ENCODE peak calls at places on chromosomes 3 and 15, in five cellular contexts. One of them, this sample, is unnamed.

GRCh38 chr3:141334627-141335250 is 33.6 kb upstream of the ZBTB38 start:
- DNase-seq in uterus: no peak
- DNase-seq in fibroblast of lung: no peak
- DNase-seq in AG09309: no peak
- DNase-seq in HFFc6: no peak
- DNase-seq in this sample: no peak

GRCh38 chr3:46736006-46736872 is 18.6 kb upstream of the PRSS50 start:
- DNase-seq in fibroblast of lung: no peak
- DNase-seq in uterus: no peak
- DNase-seq in HFFc6: no peak
- DNase-seq in AG09309: no peak
- DNase-seq in this sample: no peak

GRCh38 chr3:30289751-30290150 is 316.6 kb upstream of the TGFBR2 start:
- DNase-seq in fibroblast of lung: no peak
- DNase-seq in uterus: no peak
- DNase-seq in HFFc6: no peak
- DNase-seq in AG09309: no peak
- DNase-seq in this sample: no peak

GRCh38 chr3:45604596-45604995 is 10.0 kb downstream of the LIMD1 start:
- DNase-seq in fibroblast of lung: no peak
- DNase-seq in uterus: no peak
- DNase-seq in HFFc6: no peak
- DNase-seq in AG09309: no peak
- DNase-seq in this sample: no peak

GRCh38 chr3:197494366-197495058 is 61.3 kb downstream of the BDH1 start:
- DNase-seq in fibroblast of lung: peak
- DNase-seq in HFFc6: no peak
- DNase-seq in AG09309: no peak
- DNase-seq in uterus: no peak
- DNase-seq in this sample: no peak

GRCh38 chr3:145197051-145197562 is 963.9 kb downstream of the PLOD2 start:
- DNase-seq in AG09309: no peak
- DNase-seq in HFFc6: no peak
- DNase-seq in uterus: no peak
- DNase-seq in fibroblast of lung: no peak
- DNase-seq in this sample: no peak

GRCh38 chr3:105187340-105187739 is 179.4 kb upstream of the ALCAM start:
- DNase-seq in AG09309: no peak
- DNase-seq in fibroblast of lung: no peak
- DNase-seq in uterus: no peak
- DNase-seq in HFFc6: no peak
- DNase-seq in this sample: no peak

GRCh38 chr3:172323894-172324590 is 124.2 kb downstream of the GHSR start:
- DNase-seq in fibroblast of lung: peak
- DNase-seq in AG09309: no peak
- DNase-seq in HFFc6: no peak
- DNase-seq in uterus: peak
- DNase-seq in this sample: no peak

GRCh38 chr3:195524171-195524896 is 18.8 kb downstream of the PPP1R2 start:
- DNase-seq in fibroblast of lung: no peak
- DNase-seq in uterus: no peak
- DNase-seq in AG09309: no peak
- DNase-seq in HFFc6: no peak
- DNase-seq in this sample: no peak

GRCh38 chr15:75200765-75201608 is 695 bp upstream of the C15orf39 start:
- DNase-seq in fibroblast of lung: peak
- DNase-seq in AG09309: no peak
- DNase-seq in uterus: peak
- DNase-seq in HFFc6: no peak
- DNase-seq in this sample: no peak

GRCh38 chr3:35635931-35636683 is 3.2 kb upstream of the ARPP21 start:
- DNase-seq in AG09309: no peak
- DNase-seq in HFFc6: no peak
- DNase-seq in uterus: no peak
- DNase-seq in fibroblast of lung: no peak
- DNase-seq in this sample: no peak

GRCh38 chr3:188722963-188723362 is 448.8 kb upstream of the TPRG1 start:
- DNase-seq in uterus: no peak
- DNase-seq in fibroblast of lung: no peak
- DNase-seq in AG09309: no peak
- DNase-seq in HFFc6: no peak
- DNase-seq in this sample: no peak

GRCh38 chr3:189771842-189772494 is 140.8 kb downstream of the TP63 start:
- DNase-seq in fibroblast of lung: peak
- DNase-seq in AG09309: no peak
- DNase-seq in HFFc6: no peak
- DNase-seq in uterus: no peak
- DNase-seq in this sample: no peak

GRCh38 chr15:47460775-47461174 is 256.5 kb upstream of the SEMA6D start:
- DNase-seq in uterus: no peak
- DNase-seq in fibroblast of lung: no peak
- DNase-seq in HFFc6: no peak
- DNase-seq in AG09309: no peak
- DNase-seq in this sample: no peak

GRCh38 chr3:13192471-13193213 is 119.4 kb upstream of the IQSEC1 start:
- DNase-seq in uterus: no peak
- DNase-seq in fibroblast of lung: no peak
- DNase-seq in HFFc6: peak
- DNase-seq in AG09309: no peak
- DNase-seq in this sample: no peak

GRCh38 chr3:13039286-13039896 is 33.8 kb downstream of the IQSEC1 start:
- DNase-seq in fibroblast of lung: peak
- DNase-seq in HFFc6: no peak
- DNase-seq in uterus: no peak
- DNase-seq in AG09309: no peak
- DNase-seq in this sample: no peak

GRCh38 chr15:94972314-94972713 is 741.0 kb downstream of the MCTP2 start:
- DNase-seq in fibroblast of lung: peak
- DNase-seq in HFFc6: no peak
- DNase-seq in uterus: no peak
- DNase-seq in AG09309: no peak
- DNase-seq in this sample: no peak

GRCh38 chr3:47455806-47456452 is 19.8 kb downstream of the SCAP start:
- DNase-seq in HFFc6: no peak
- DNase-seq in uterus: no peak
- DNase-seq in fibroblast of lung: no peak
- DNase-seq in AG09309: no peak
- DNase-seq in this sample: no peak

GRCh38 chr15:57231559-57231958 is 144.7 kb upstream of the CGNL1 start:
- DNase-seq in fibroblast of lung: no peak
- DNase-seq in HFFc6: no peak
- DNase-seq in uterus: no peak
- DNase-seq in AG09309: no peak
- DNase-seq in this sample: no peak

GRCh38 chr15:66294932-66295235 is 1.5 kb downstream of the DIS3L start:
- DNase-seq in fibroblast of lung: peak
- DNase-seq in AG09309: no peak
- DNase-seq in HFFc6: peak
- DNase-seq in uterus: no peak
- DNase-seq in this sample: no peak

GRCh38 chr3:120742198-120743080 is at the start of the genes GTF2E1 and RABL3:
- DNase-seq in AG09309: peak
- DNase-seq in uterus: peak
- DNase-seq in fibroblast of lung: peak
- DNase-seq in HFFc6: peak
- DNase-seq in this sample: peak

GRCh38 chr15:69920232-69920631 is 177.5 kb downstream of the TLE3 start:
- DNase-seq in fibroblast of lung: no peak
- DNase-seq in AG09309: no peak
- DNase-seq in HFFc6: no peak
- DNase-seq in uterus: no peak
- DNase-seq in this sample: no peak

GRCh38 chr3:71421820-71422566 is 161.5 kb downstream of the FOXP1 start:
- DNase-seq in AG09309: no peak
- DNase-seq in HFFc6: no peak
- DNase-seq in fibroblast of lung: no peak
- DNase-seq in uterus: no peak
- DNase-seq in this sample: no peak

GRCh38 chr15:55522741-55523450 is 14.9 kb upstream of the DNAAF4 start:
- DNase-seq in AG09309: no peak
- DNase-seq in fibroblast of lung: no peak
- DNase-seq in HFFc6: no peak
- DNase-seq in uterus: no peak
- DNase-seq in this sample: no peak

GRCh38 chr15:55518009-55518408 is 10.0 kb upstream of the DNAAF4 start:
- DNase-seq in HFFc6: no peak
- DNase-seq in uterus: no peak
- DNase-seq in fibroblast of lung: no peak
- DNase-seq in AG09309: no peak
- DNase-seq in this sample: no peak

GRCh38 chr15:55514414-55514850 is 6.4 kb upstream of the DNAAF4 start:
- DNase-seq in HFFc6: no peak
- DNase-seq in fibroblast of lung: no peak
- DNase-seq in AG09309: no peak
- DNase-seq in uterus: no peak
- DNase-seq in this sample: no peak

GRCh38 chr15:55515991-55516776 is 8.2 kb upstream of the DNAAF4 start:
- DNase-seq in HFFc6: no peak
- DNase-seq in fibroblast of lung: no peak
- DNase-seq in AG09309: no peak
- DNase-seq in uterus: no peak
- DNase-seq in this sample: no peak

GRCh38 chr15:55518641-55519040 is 10.6 kb upstream of the DNAAF4 start:
- DNase-seq in AG09309: no peak
- DNase-seq in fibroblast of lung: no peak
- DNase-seq in uterus: no peak
- DNase-seq in HFFc6: no peak
- DNase-seq in this sample: no peak
- TF ChIP-seq CTCF in AG09309: peak
- TF ChIP-seq CTCF in fibroblast of lung: peak
- TF ChIP-seq CTCF in uterus: no peak
- TF ChIP-seq CTCF in HFFc6: peak
- TF ChIP-seq CTCF in this sample: no peak

DNA sequence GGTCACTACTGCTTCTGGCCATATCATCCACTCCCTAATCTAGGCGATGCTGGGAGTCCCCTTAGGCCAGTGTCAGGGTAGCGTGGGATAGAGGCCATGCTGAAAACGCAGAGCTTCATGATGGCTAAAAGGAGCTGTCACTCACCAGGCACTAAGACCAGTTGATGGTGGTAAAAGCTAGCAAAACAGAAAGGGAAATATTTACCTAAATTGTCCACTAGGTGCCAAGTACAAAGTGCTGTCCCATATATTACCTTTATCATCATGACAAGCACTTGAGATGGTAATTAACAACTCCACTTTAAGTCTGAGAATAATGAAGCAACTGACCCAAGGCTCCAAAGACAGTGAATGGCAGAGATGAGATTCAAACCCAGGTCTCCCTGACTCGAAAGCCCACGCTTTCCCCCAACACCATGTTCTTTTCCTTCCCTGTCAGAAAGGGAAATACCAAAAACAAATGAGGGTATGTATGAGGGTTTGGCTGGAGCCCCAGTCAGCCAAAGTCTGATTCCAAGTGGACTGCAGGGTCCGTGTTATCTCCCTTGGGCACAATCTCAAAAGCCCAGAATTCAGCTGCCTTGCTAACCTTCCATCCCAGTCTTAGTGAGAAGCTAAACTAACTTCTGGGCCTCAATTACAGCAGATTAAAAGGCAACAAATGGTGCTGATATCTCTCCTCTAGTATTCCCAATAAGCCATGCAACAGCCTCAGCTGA is 84.7 kb downstream of the RBPMS2 start:
- DNase-seq in AG09309: no peak
- DNase-seq in fibroblast of lung: no peak
- DNase-seq in uterus: no peak
- DNase-seq in HFFc6: no peak
- DNase-seq in this sample: no peak
- TF ChIP-seq CTCF in AG09309: no peak
- TF ChIP-seq CTCF in fibroblast of lung: no peak
- TF ChIP-seq CTCF in uterus: no peak
- TF ChIP-seq CTCF in HFFc6: peak
- TF ChIP-seq CTCF in this sample: no peak

GRCh38 chr15:77659350-77660321 is 26.9 kb upstream of the LINGO1 start:
- DNase-seq in fibroblast of lung: peak
- DNase-seq in uterus: no peak
- DNase-seq in AG09309: peak
- DNase-seq in HFFc6: peak
- DNase-seq in this sample: peak
- TF ChIP-seq CTCF in fibroblast of lung: peak
- TF ChIP-seq CTCF in uterus: no peak
- TF ChIP-seq CTCF in AG09309: peak
- TF ChIP-seq CTCF in HFFc6: peak
- TF ChIP-seq CTCF in this sample: peak

DNA sequence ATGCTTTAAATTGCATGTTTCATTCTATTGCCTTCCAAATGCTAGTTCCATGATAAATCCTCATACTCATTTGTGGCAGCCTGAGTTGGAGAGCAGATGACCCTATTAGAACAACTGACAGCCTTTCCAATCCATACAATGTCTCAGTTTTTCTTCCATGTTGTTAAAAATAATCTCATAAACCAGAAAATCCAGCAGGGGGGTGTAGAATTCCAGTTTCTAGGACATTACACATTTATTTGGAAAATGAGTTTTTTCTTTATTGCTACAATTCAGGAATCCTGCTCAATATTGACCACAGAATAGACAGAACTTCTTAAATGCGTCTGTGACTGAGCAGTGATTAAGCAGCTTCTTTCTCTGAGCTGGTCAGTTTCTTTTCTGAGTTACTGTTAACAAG is 174.2 kb upstream of the ATP10A start:
- DNase-seq in AG09309: no peak
- DNase-seq in HFFc6: no peak
- DNase-seq in fibroblast of lung: no peak
- DNase-seq in uterus: no peak
- DNase-seq in this sample: no peak
- TF ChIP-seq CTCF in AG09309: peak
- TF ChIP-seq CTCF in HFFc6: peak
- TF ChIP-seq CTCF in fibroblast of lung: no peak
- TF ChIP-seq CTCF in uterus: no peak
- TF ChIP-seq CTCF in this sample: no peak

GRCh38 chr15:72421484-72421883 is 23.4 kb downstream of the TMEM202 start:
- DNase-seq in AG09309: no peak
- DNase-seq in HFFc6: peak
- DNase-seq in fibroblast of lung: no peak
- DNase-seq in uterus: no peak
- DNase-seq in this sample: no peak

GRCh38 chr15:72426753-72427152 is 28.6 kb downstream of the TMEM202 start:
- DNase-seq in fibroblast of lung: no peak
- DNase-seq in AG09309: no peak
- DNase-seq in HFFc6: no peak
- DNase-seq in uterus: no peak
- DNase-seq in this sample: no peak

GRCh38 chr15:72420580-72420979 is 22.5 kb downstream of the TMEM202 start:
- DNase-seq in uterus: no peak
- DNase-seq in AG09309: no peak
- DNase-seq in fibroblast of lung: no peak
- DNase-seq in HFFc6: no peak
- DNase-seq in this sample: no peak

DNA sequence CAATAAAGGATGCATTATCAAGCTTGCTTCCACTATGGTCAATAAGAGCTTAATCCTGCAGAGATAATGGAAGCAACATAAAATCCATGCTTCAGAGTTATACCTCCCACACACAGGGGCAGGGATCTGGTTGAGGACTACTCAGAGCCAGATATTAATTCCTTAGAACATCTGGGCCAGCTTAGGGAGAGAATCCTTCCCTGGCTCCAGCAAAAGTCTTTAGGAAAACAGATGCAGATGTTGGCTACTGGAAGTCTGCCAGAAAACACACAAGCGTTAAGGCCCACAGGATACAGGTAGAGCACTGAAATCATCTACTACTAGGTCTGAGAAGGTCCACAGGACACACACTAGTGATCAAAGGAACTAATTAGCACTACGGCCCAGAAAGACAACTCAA is 25.2 kb downstream of the TMEM202 start:
- DNase-seq in AG09309: no peak
- DNase-seq in uterus: no peak
- DNase-seq in fibroblast of lung: no peak
- DNase-seq in HFFc6: no peak
- DNase-seq in this sample: no peak
- TF ChIP-seq CTCF in AG09309: no peak
- TF ChIP-seq CTCF in uterus: no peak
- TF ChIP-seq CTCF in fibroblast of lung: no peak
- TF ChIP-seq CTCF in HFFc6: no peak
- TF ChIP-seq CTCF in this sample: no peak

This sample was measured in AG09319.